ENCODE peak calls at places on chromosomes 6 and 20, in six cellular contexts. One of them, this sample, is unnamed.

GRCh38 chr6:27545271-27546046 is 72.6 kb upstream of the ZNF184 start:
- DNase-seq in AG04449: no peak
- DNase-seq in thoracic aorta: no peak
- DNase-seq in astrocyte: peak; percentile 73
- DNase-seq in fibroblast of pulmonary artery: peak; percentile 64
- DNase-seq in OCI-LY7: no peak
- DNase-seq in this sample: peak; percentile 75

GRCh38 chr20:47792021-47792618 is 6.8 kb upstream of the SULF2 start:
- DNase-seq in thoracic aorta: peak; percentile 82
- DNase-seq in OCI-LY7: no peak
- DNase-seq in astrocyte: peak; percentile 98
- DNase-seq in AG04449: peak; percentile 76
- DNase-seq in fibroblast of pulmonary artery: peak; percentile 98
- DNase-seq in this sample: peak; percentile 84

GRCh38 chr6:31393932-31394331 is 9.5 kb upstream of the MICA start:
- DNase-seq in OCI-LY7: no peak
- DNase-seq in astrocyte: no peak
- DNase-seq in AG04449: no peak
- DNase-seq in thoracic aorta: no peak
- DNase-seq in fibroblast of pulmonary artery: no peak
- DNase-seq in this sample: no peak

GRCh38 chr6:156021746-156022396 is 566.2 kb upstream of the NOX3 start:
- DNase-seq in thoracic aorta: no peak
- DNase-seq in astrocyte: peak; percentile 62
- DNase-seq in fibroblast of pulmonary artery: peak; percentile 74
- DNase-seq in OCI-LY7: no peak
- DNase-seq in AG04449: no peak
- DNase-seq in this sample: no peak

GRCh38 chr6:40937491-40937890 is 101.5 kb downstream of the UNC5CL start:
- DNase-seq in AG04449: no peak
- DNase-seq in thoracic aorta: no peak
- DNase-seq in fibroblast of pulmonary artery: peak; percentile 29
- DNase-seq in OCI-LY7: no peak
- DNase-seq in astrocyte: peak; percentile 54
- DNase-seq in this sample: no peak

GRCh38 chr20:40563296-40563950 is 125.6 kb downstream of the MAFB start:
- DNase-seq in astrocyte: peak; percentile 66
- DNase-seq in OCI-LY7: no peak
- DNase-seq in thoracic aorta: peak; percentile 16
- DNase-seq in fibroblast of pulmonary artery: peak; percentile 78
- DNase-seq in AG04449: no peak
- DNase-seq in this sample: peak; percentile 4

GRCh38 chr6:38846844-38847243 is 131.7 kb downstream of the DNAH8 start:
- DNase-seq in astrocyte: peak; percentile 27
- DNase-seq in thoracic aorta: no peak
- DNase-seq in AG04449: no peak
- DNase-seq in OCI-LY7: no peak
- DNase-seq in fibroblast of pulmonary artery: peak; percentile 1
- DNase-seq in this sample: peak; percentile 30

GRCh38 chr6:17714879-17715860 is 8.4 kb upstream of the NUP153 start:
- DNase-seq in thoracic aorta: no peak
- DNase-seq in fibroblast of pulmonary artery: peak; percentile 87
- DNase-seq in OCI-LY7: no peak
- DNase-seq in astrocyte: peak; percentile 95
- DNase-seq in AG04449: peak; percentile 71
- DNase-seq in this sample: peak; percentile 96

GRCh38 chr6:3421763-3422456 is 34.9 kb downstream of the SLC22A23 start:
- DNase-seq in fibroblast of pulmonary artery: peak; percentile 81
- DNase-seq in thoracic aorta: no peak
- DNase-seq in OCI-LY7: no peak
- DNase-seq in AG04449: no peak
- DNase-seq in astrocyte: peak; percentile 80
- DNase-seq in this sample: peak; percentile 51

GRCh38 chr20:32621071-32621913 is 36.2 kb upstream of the NOL4L start:
- DNase-seq in astrocyte: no peak
- DNase-seq in AG04449: no peak
- DNase-seq in thoracic aorta: no peak
- DNase-seq in fibroblast of pulmonary artery: no peak
- DNase-seq in OCI-LY7: no peak
- DNase-seq in this sample: no peak

GRCh38 chr6:42229720-42230119 is 12.1 kb upstream of the MRPS10 start:
- DNase-seq in AG04449: no peak
- DNase-seq in OCI-LY7: no peak
- DNase-seq in fibroblast of pulmonary artery: no peak
- DNase-seq in thoracic aorta: no peak
- DNase-seq in astrocyte: no peak
- DNase-seq in this sample: no peak

GRCh38 chr6:42227173-42227850 is 9.7 kb upstream of the MRPS10 start:
- DNase-seq in AG04449: no peak
- DNase-seq in fibroblast of pulmonary artery: no peak
- DNase-seq in thoracic aorta: no peak
- DNase-seq in astrocyte: no peak
- DNase-seq in OCI-LY7: no peak
- DNase-seq in this sample: no peak

GRCh38 chr6:42228305-42228704 is 10.6 kb upstream of the MRPS10 start:
- DNase-seq in AG04449: no peak
- DNase-seq in fibroblast of pulmonary artery: no peak
- DNase-seq in astrocyte: no peak
- DNase-seq in thoracic aorta: no peak
- DNase-seq in OCI-LY7: no peak
- DNase-seq in this sample: no peak

GRCh38 chr6:42232035-42232434 is 14.4 kb upstream of the MRPS10 start:
- DNase-seq in thoracic aorta: no peak
- DNase-seq in fibroblast of pulmonary artery: no peak
- DNase-seq in AG04449: no peak
- DNase-seq in OCI-LY7: no peak
- DNase-seq in astrocyte: no peak
- DNase-seq in this sample: no peak

DNA sequence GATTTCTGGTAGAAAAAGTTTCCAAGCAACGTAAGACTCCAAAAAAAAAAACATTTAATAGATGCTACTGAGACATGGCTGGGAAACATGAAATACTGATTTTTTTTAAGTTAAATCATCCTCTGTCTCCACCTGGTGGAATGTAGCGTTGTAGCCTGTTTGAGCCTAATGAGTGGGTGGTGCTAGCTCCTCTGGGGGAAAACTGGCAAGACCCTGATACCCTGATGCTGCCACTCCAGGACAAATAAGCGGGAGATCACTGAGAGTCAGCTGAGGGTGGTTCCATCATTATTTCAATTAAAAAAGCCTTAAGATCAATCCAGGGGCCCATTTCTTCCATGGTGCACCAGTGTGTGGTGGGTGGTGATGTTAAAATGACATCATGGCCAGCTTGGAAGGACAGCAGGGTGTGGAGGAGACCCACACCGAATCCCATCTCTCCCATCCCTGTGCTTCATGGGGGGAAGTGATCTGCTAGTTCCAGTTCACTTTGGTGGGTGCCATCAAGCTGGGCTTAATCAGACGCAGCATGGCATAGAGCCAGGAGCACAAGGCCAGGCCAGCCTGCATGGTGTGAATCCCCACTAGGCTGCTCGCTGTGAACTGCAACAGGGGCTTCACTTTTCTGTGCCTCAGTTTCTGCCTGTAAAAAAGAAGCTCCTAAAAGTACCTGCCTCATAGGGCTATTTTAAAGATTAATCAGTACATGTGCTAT is 12.8 kb upstream of the MRPS10 start:
- DNase-seq in AG04449: no peak
- DNase-seq in astrocyte: no peak
- DNase-seq in OCI-LY7: peak; percentile 29
- DNase-seq in thoracic aorta: no peak
- DNase-seq in fibroblast of pulmonary artery: peak; percentile 27
- DNase-seq in this sample: no peak
- TF ChIP-seq CTCF in AG04449: peak; percentile 27
- TF ChIP-seq CTCF in astrocyte: peak; percentile 53
- TF ChIP-seq CTCF in OCI-LY7: peak; percentile 75
- TF ChIP-seq CTCF in thoracic aorta: no peak
- TF ChIP-seq CTCF in fibroblast of pulmonary artery: peak; percentile 45
- TF ChIP-seq CTCF in this sample: peak; percentile 30

GRCh38 chr6:125140808-125141207 is 12.8 kb upstream of the TPD52L1 start:
- DNase-seq in OCI-LY7: no peak
- DNase-seq in thoracic aorta: no peak
- DNase-seq in fibroblast of pulmonary artery: peak; percentile 28
- DNase-seq in AG04449: peak; percentile 51
- DNase-seq in astrocyte: peak; percentile 58
- DNase-seq in this sample: no peak
- H3K4me3 ChIP-seq in OCI-LY7: no peak overlapping the region
- H3K4me3 ChIP-seq in thoracic aorta: no peak overlapping the region
- H3K4me3 ChIP-seq in fibroblast of pulmonary artery: no peak overlapping the region
- H3K4me3 ChIP-seq in AG04449: no peak overlapping the region
- H3K4me3 ChIP-seq in astrocyte: no peak overlapping the region
- H3K4me3 ChIP-seq in this sample: no peak overlapping the region

DNA sequence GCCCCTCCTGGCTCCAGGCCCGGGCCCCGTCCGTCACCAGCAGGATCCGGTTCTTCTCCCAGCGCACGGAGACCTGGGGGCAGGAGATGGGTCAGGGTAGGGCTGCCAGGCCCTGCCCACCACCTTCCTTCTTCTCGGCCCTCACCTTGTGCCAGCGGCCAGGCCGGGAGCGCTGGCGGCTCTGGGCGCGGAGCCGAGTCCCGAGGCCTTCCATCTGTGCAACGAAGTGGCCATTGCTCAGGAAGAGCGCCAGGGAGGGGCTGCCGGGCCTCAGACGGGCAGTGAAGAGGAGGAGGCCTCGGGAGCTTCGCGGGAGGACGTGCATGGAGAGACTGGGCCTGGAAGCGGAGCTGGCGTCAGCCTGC is 7.9 kb downstream of the ADRM1 start:
- DNase-seq in fibroblast of pulmonary artery: no peak
- DNase-seq in AG04449: no peak
- DNase-seq in OCI-LY7: no peak
- DNase-seq in astrocyte: no peak
- DNase-seq in thoracic aorta: no peak
- DNase-seq in this sample: no peak
- TF ChIP-seq CTCF in fibroblast of pulmonary artery: no peak
- TF ChIP-seq CTCF in AG04449: no peak
- TF ChIP-seq CTCF in OCI-LY7: no peak
- TF ChIP-seq CTCF in astrocyte: no peak
- TF ChIP-seq CTCF in thoracic aorta: no peak
- TF ChIP-seq CTCF in this sample: no peak

GRCh38 chr20:57397693-57398108 is 6.5 kb downstream of the RBM38 start:
- DNase-seq in fibroblast of pulmonary artery: no peak
- DNase-seq in AG04449: no peak
- DNase-seq in astrocyte: no peak
- DNase-seq in thoracic aorta: no peak
- DNase-seq in OCI-LY7: peak; percentile 61
- DNase-seq in this sample: no peak
- H3K4me3 ChIP-seq in fibroblast of pulmonary artery: no peak overlapping the region
- H3K4me3 ChIP-seq in AG04449: no peak overlapping the region
- H3K4me3 ChIP-seq in astrocyte: no peak overlapping the region
- H3K4me3 ChIP-seq in thoracic aorta: peak overlapping the region; percentile 10
- H3K4me3 ChIP-seq in OCI-LY7: peak overlapping the region; percentile 99
- H3K4me3 ChIP-seq in this sample: no peak overlapping the region

DNA sequence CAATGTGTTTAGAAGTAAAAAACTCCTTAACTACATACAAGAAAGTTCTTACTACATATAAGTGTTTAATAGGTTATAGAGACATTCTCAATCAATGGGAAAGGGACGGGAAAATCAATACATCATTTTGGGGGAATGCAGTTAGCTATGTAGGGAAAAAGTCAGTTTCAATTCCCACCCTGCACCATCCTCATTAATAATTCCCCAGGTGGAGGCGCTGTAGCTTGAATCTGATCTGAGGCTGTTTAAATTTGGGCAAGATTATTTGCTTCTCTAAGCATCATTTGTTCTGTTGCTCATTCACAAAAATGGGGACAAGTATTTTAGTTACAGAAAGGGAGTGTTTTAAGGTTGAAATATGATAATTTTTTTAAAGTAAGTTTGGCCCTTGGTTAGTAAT is 19.1 kb downstream of the OLIG3 start:
- DNase-seq in AG04449: no peak
- DNase-seq in OCI-LY7: no peak
- DNase-seq in thoracic aorta: no peak
- DNase-seq in astrocyte: no peak
- DNase-seq in fibroblast of pulmonary artery: no peak
- DNase-seq in this sample: no peak
- TF ChIP-seq CTCF in AG04449: no peak
- TF ChIP-seq CTCF in OCI-LY7: peak; percentile 69
- TF ChIP-seq CTCF in thoracic aorta: no peak
- TF ChIP-seq CTCF in astrocyte: no peak
- TF ChIP-seq CTCF in fibroblast of pulmonary artery: no peak
- TF ChIP-seq CTCF in this sample: no peak

DNA sequence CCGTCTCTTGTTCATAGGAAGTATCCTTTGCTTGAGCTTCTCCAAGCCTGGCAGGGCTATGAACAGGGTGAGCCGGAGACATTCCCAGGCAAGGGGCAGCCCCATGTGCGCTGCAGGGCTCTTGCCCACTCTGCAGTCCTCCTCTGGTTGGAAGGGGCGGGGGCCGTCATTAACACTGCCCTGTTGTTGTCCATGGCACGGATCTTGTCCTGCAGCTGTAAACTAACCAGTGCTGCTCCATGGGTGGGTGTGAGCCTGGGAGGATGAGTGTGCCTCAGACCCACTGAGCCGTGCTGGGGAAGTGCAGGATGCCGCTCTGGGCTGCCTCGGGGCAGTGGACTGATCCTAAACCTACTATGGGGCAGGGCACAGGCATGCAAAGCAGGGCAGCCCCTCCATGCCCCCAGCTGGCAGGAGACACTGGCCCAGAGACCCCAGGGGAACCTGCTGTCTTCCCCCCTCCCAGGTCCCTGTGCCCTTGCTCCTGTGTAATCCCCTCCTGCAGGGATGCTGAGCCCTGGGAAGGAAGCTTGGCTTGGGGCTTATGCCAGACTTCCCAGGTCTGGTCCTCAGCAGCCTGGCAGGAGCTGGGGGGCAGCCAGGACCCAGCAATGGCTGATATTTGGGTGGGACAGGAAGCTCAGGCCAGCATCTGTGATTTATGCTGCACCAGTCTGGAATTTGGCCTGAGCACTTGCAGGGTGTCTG is 8.5 kb downstream of the EBF4 start:
- DNase-seq in AG04449: no peak
- DNase-seq in astrocyte: no peak
- DNase-seq in fibroblast of pulmonary artery: no peak
- DNase-seq in OCI-LY7: no peak
- DNase-seq in thoracic aorta: no peak
- DNase-seq in this sample: no peak
- H3K4me3 ChIP-seq in AG04449: no peak overlapping the region
- H3K4me3 ChIP-seq in astrocyte: no peak overlapping the region
- H3K4me3 ChIP-seq in fibroblast of pulmonary artery: no peak overlapping the region
- H3K4me3 ChIP-seq in OCI-LY7: no peak overlapping the region
- H3K4me3 ChIP-seq in thoracic aorta: no peak overlapping the region
- H3K4me3 ChIP-seq in this sample: no peak overlapping the region

This sample was measured in foreskin fibroblast.